ENCODE peak calls at places on chromosomes 2 and 18, in five cellular contexts. L, W, M, N and V are unnamed samples.

GRCh38 chr2:186559848-186560247 is 30.0 kb upstream of the ITGAV start:
- DNase-seq in M (no peak), L (no peak), N (no peak), W (no peak), V (no peak)

GRCh38 chr18:8501044-8501443 is 108.2 kb upstream of the RAB12 start:
- DNase-seq in L (no peak), M (no peak), W (no peak), N (peak; percentile 51), V (no peak)

GRCh38 chr2:237126519-237126918 is 40.8 kb downstream of the COPS8 start:
- DNase-seq in L (no peak), M (no peak), W (no peak), N (no peak), V (no peak)

GRCh38 chr18:32595735-32596134 is 125.1 kb upstream of the GAREM1 start:
- DNase-seq in N (no peak), L (no peak), M (no peak), W (no peak), V (no peak)

GRCh38 chr2:46656640-46657039 is 177.3 kb downstream of the TMEM247 start:
- DNase-seq in W (no peak), M (no peak), L (no peak), N (no peak), V (no peak)

GRCh38 chr18:32891797-32892196 is 119.0 kb upstream of the KLHL14 start:
- DNase-seq in L (no peak), W (no peak), M (no peak), N (no peak), V (no peak)

GRCh38 chr2:197315371-197315770 is 4.8 kb upstream of the ANKRD44 start:
- DNase-seq in M (no peak), N (no peak), W (no peak), L (no peak), V (no peak)

GRCh38 chr2:181605889-181606837 is 50.7 kb downstream of the CERKL start:
- DNase-seq in W (no peak), M (no peak), N (no peak), L (no peak), V (no peak)

GRCh38 chr18:70659026-70659726 is 370.3 kb downstream of the SOCS6 start:
- DNase-seq in M (no peak), L (no peak), N (peak; percentile 16), W (no peak), V (no peak)

GRCh38 chr2:224058048-224058775 is 19.1 kb upstream of the SERPINE2 start:
- DNase-seq in W (no peak), L (no peak), M (no peak), N (no peak), V (no peak)